ENCODE peak calls at places on chromosomes 3 and 15, in four cellular contexts. P is K562, T is HepG2, A is SK-N-SH. L is an unnamed sample.

GRCh38 chr15:67674983-67675382 is 132.5 kb downstream of the MAP2K5 start:
- DNase-seq in T (no peak), A (no peak), P (no peak), L (no peak)

GRCh38 chr3:143443851-143444331 is 324.3 kb downstream of the CHST2 start:
- DNase-seq in P (peak; percentile 22), T (no peak), A (no peak), L (no peak)

GRCh38 chr3:146581080-146581601 is 24.0 kb downstream of the PLSCR5 start:
- DNase-seq in A (no peak), T (peak; percentile 87), P (no peak), L (no peak)

GRCh38 chr15:62739082-62739481 is 303.5 kb upstream of the TPM1 start:
- DNase-seq in P (no peak), A (no peak), T (no peak), L (no peak)

GRCh38 chr15:40063563-40064011 is 24.6 kb upstream of the SRP14 start:
- DNase-seq in T (no peak), A (no peak), P (no peak), L (no peak)

GRCh38 chr15:98067339-98067738 is 106.8 kb downstream of the ARRDC4 start:
- DNase-seq in T (no peak), A (no peak), P (no peak), L (no peak)

GRCh38 chr3:71413572-71413971 is 170.0 kb downstream of the FOXP1 start:
- DNase-seq in P (no peak), A (no peak), T (no peak), L (no peak)

GRCh38 chr3:192106528-192106927 is 620.8 kb downstream of the FGF12 start:
- DNase-seq in A (no peak), T (no peak), P (no peak), L (no peak)

GRCh38 chr3:52292247-52293065 is 4.8 kb downstream of the GLYCTK start:
- DNase-seq in A (no peak), T (no peak), P (no peak), L (no peak)

GRCh38 chr3:186142556-186142955 is 33.7 kb upstream of the ETV5 start:
- DNase-seq in P (no peak), A (no peak), T (no peak), L (no peak)

GRCh38 chr3:98003306-98003969 is 31.2 kb upstream of the RIOX2 start:
- DNase-seq in T (no peak), P (no peak), A (no peak), L (no peak)

DNA sequence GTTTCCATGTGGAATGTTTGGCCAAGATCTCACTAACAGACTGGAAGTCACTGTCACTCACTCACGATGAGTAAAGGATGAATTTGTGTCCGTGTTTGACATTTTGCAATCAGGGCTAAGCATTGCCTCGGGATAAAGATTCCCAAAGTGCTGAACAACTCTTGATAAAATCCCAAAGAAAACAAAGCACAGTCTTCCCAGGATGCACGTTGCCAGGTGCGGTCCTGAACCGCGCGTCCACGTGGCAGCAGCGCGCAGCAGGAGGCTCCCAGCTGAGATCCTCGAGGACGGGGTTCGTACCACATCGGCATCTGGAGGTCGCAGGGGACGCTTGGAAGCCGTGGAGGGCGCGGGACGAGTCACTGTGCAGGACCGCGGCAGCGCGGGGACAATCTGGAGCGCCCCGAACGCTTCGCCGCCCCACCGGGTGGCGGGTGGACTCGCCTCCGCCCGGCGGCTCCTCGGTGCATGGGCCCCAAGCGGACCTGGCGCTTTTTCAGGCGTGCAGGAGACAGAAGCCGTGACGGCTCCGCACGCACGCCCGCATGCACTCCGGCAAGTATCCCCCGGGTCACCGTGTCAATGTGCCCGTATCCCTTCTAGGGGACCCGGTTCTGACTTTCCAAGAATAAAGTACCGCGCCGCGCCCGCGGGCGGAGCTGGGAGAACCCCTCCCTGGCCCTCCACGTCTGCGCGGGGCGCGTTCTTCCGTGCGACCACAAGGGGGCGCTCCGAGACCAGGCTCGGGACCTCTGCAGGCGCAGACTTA is 17.7 kb downstream of the CPN2 start:
- DNase-seq in P (peak; percentile 87), T (peak; percentile 77), A (peak; percentile 90), L (peak; percentile 76)
- TF ChIP-seq FOXM1 in P (no peak), T (no peak), A (no peak), L (no peak)

GRCh38 chr3:195909294-195909644 is 918 bp upstream of the TNK2 start:
- DNase-seq in T (no peak), P (no peak), A (no peak), L (peak; percentile 42)
- TF ChIP-seq FOXM1 in T (no peak), P (no peak), A (no peak), L (no peak)

DNA sequence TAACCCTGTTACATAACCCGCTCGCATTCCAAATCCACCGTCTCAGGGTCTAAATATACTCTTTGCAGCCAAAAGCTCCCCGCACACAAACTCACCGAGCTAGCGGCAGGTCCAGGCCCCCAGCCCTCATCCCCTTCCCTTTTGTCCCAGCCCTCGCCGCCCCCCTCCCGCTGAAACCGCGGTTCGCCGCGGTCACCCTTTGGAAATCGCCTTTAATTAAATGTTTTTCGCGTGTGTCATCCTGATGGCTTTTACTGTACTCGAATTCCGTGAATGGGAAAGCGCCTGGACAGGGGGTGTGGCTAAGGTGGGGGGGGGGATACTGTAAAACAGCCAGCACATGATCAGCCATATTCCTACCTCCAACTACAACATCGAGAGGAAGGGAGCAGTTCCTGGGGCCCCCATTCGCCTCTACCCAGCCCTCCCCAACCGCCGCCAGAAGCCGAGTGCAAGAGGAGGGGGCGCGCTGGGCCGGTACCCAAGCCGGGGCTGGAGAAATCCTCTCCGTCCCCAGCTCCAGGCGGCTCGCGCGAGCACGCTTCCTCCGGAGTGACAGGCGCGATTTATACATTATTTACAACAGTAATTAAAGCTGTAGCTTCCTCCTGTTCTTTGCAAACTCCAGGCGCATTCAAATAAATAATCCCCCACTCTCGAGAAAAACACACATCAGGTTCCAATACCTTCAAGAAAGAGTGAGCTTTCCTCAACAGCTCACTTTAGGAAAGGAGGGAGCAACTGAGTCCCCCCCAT is 1.7 kb downstream of the RORA start:
- DNase-seq in A (peak; percentile 76), T (no peak), P (no peak), L (peak; percentile 34)
- TF ChIP-seq FOXM1 in A (no peak), T (no peak), P (no peak), L (no peak)

DNA sequence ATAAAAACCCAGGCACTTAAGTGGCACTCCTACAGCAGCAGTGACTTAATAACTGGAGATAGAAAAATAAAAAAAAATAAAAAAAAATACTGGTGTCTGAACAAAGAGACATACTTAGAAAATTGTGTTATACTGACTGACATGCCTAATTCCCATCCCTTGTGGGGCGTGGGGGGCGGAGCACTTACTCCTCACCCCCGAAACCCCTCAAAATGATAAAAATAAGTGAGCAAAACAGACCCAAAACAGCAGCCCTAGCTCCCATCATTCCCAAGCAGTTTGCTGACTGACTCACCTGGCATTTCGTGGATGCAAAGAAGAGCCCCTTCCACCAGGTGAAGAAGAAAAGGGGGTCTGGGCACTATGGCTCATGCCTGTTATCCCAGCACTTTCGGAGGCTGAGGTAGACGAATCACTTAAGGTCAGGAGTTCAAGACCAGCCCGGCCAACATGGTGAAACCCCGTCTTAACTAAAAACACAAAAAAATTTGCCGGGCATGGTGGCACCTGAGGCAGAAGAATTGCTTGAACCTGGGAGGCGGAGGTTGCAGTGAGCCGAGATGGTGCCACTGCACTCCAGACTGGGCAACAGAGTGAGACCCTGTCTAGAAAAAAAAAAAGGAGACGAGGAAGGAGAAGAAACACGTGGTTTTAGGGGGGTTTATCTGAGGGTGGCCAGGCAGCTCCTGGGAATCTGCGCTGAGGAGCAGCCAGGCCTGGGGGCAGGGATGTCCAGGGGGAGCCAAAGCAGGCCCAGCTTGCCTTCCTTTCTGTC is 50.8 kb upstream of the BLM start:
- DNase-seq in P (no peak), T (no peak), A (no peak), L (no peak)
- TF ChIP-seq FOXM1 in P (no peak), T (no peak), A (no peak), L (no peak)

GRCh38 chr3:101936419-101937331 is 87.4 kb downstream of the NFKBIZ start:
- DNase-seq in T (no peak), P (no peak), A (no peak), L (no peak)
- TF ChIP-seq FOXM1 in T (no peak), P (no peak), A (no peak), L (no peak)